ENCODE peak calls at places on chromosome 21, in seven cellular contexts. M is mammary epithelial cell; Q is aorta; Y is naive thymus-derived CD4-positive, alpha-beta T cell; W is left ventricle myocardium inferior; B is small intestine; G is CD4-positive, CD25-positive, alpha-beta regulatory T cell. D is an unnamed sample. For H3K36me3, the result is how much of the 10 kb centered on the place peaks cover.

GRCh38 chr21:39518055-39518844 is 66.5 kb downstream of the SH3BGR start:
- DNase-seq in Q (no peak), Y (peak), W (no peak), G (peak), B (peak), M (peak), D (peak)

GRCh38 chr21:38712076-38712475 is 93.7 kb upstream of the ETS2 start:
- DNase-seq in Y (no peak), M (peak), Q (no peak), G (peak), B (peak), W (no peak), D (no peak)

GRCh38 chr21:36288651-36289243 is 31.2 kb upstream of the MORC3 start:
- DNase-seq in B (no peak), W (no peak), Y (peak), Q (no peak), M (peak), G (peak), D (no peak)

GRCh38 chr21:28247454-28248020 is 745.1 kb downstream of the LTN1 start:
- DNase-seq in Q (no peak), Y (no peak), W (no peak), B (no peak), G (no peak), M (no peak), D (no peak)

GRCh38 chr21:42864812-42865211 is 14.5 kb downstream of the WDR4 start:
- DNase-seq in B (no peak), Q (no peak), G (no peak), W (no peak), M (no peak), Y (no peak), D (no peak)

GRCh38 chr21:39660596-39660995 is 47.9 kb downstream of the B3GALT5 start:
- DNase-seq in B (peak), G (no peak), M (peak), Y (no peak), Q (no peak), W (peak), D (no peak)

GRCh38 chr21:29219165-29219770 is 79.5 kb upstream of the BACH1 start:
- DNase-seq in Y (no peak), B (no peak), M (no peak), W (no peak), G (no peak), Q (no peak), D (no peak)

GRCh38 chr21:27636671-27637070 is 669.8 kb upstream of the ADAMTS5 start:
- DNase-seq in M (no peak), Q (no peak), B (no peak), Y (no peak), W (no peak), G (no peak), D (no peak)

GRCh38 chr21:27700974-27701614 is 734.2 kb upstream of the ADAMTS5 start:
- DNase-seq in Y (peak), G (peak), B (peak), Q (peak), M (peak), W (peak), D (no peak)

GRCh38 chr21:42569732-42570301 is 56.2 kb downstream of the SLC37A1 start:
- DNase-seq in M (no peak), W (no peak), Q (peak), Y (no peak), B (no peak), G (no peak), D (no peak)

GRCh38 chr21:34885125-34885524 is 164.0 kb downstream of the RUNX1 start:
- DNase-seq in Q (no peak), W (no peak), B (no peak), G (no peak), Y (no peak), M (no peak), D (peak)

GRCh38 chr21:35226302-35226701 is 177.2 kb upstream of the RUNX1 start:
- DNase-seq in W (no peak), B (no peak), G (no peak), Q (no peak), M (no peak), Y (no peak), D (no peak)

GRCh38 chr21:30408782-30409494 is 13.1 kb downstream of the KRTAP13-1 start:
- DNase-seq in B (peak), W (no peak), Q (no peak), Y (no peak), G (peak), M (peak), D (no peak)

GRCh38 chr21:41011968-41012367 is 156.0 kb upstream of the BACE2 start:
- DNase-seq in B (no peak), M (no peak), W (no peak), Y (no peak), G (no peak), Q (no peak), D (no peak)

GRCh38 chr21:9767592-9768375 is 753.6 kb upstream of the TPTE start:
- DNase-seq in Y (no peak), M (no peak), B (no peak), Q (no peak), W (no peak), G (no peak), D (no peak)

GRCh38 chr21:17613242-17613676 is 558 bp upstream of the BTG3 start:
- DNase-seq in M (no peak), B (peak), Y (peak), Q (peak), G (no peak), W (no peak), D (no peak)

GRCh38 chr21:28421716-28422480 is 570.8 kb downstream of the LTN1 start:
- DNase-seq in B (no peak), Y (no peak), G (no peak), Q (no peak), W (no peak), M (peak), D (no peak)

GRCh38 chr21:41810597-41810932 is 43.7 kb upstream of the RIPK4 start:
- DNase-seq in G (no peak), M (no peak), B (no peak), Q (no peak), Y (no peak), W (no peak), D (no peak)

GRCh38 chr21:34730194-34730593 is 61.4 kb downstream of the CLIC6 start:
- DNase-seq in B (no peak), Q (no peak), M (no peak), Y (no peak), G (no peak), W (no peak), D (no peak)

GRCh38 chr21:29718081-29718815 is 221.5 kb downstream of the GRIK1 start:
- DNase-seq in W (no peak), M (peak), B (no peak), G (no peak), Q (no peak), Y (no peak), D (no peak)

GRCh38 chr21:16838330-16838729 is 674.5 kb upstream of the CXADR start:
- DNase-seq in G (no peak), Y (no peak), W (no peak), B (no peak), Q (no peak), M (no peak), D (no peak)

GRCh38 chr21:42315296-42315891 is at the start of gene TFF3:
- DNase-seq in Q (no peak), M (no peak), Y (no peak), W (no peak), G (no peak), B (peak), D (no peak)

GRCh38 chr21:31665397-31665796 is 5.9 kb downstream of the SOD1 start:
- DNase-seq in W (no peak), G (peak), M (peak), B (no peak), Q (no peak), Y (peak), D (no peak)

GRCh38 chr21:26153758-26154157 is 16.8 kb downstream of the APP start:
- DNase-seq in B (no peak), G (no peak), Q (no peak), Y (no peak), W (no peak), M (no peak), D (no peak)

GRCh38 chr21:31728191-31728590 is 3.7 kb downstream of the SCAF4 start:
- DNase-seq in M (no peak), W (no peak), Y (no peak), B (no peak), G (no peak), Q (no peak), D (no peak)

GRCh38 chr21:42389449-42389835 is 6.4 kb downstream of the TMPRSS3 start:
- DNase-seq in W (no peak), B (peak), Y (no peak), M (peak), G (no peak), Q (peak), D (no peak)

GRCh38 chr21:42102516-42102915 is 31.4 kb downstream of the UMODL1 start:
- DNase-seq in G (no peak), Q (no peak), W (no peak), Y (no peak), M (no peak), B (no peak), D (no peak)

GRCh38 chr21:41759214-41759840 is 7.5 kb downstream of the RIPK4 start:
- DNase-seq in B (no peak), W (no peak), Y (no peak), M (no peak), G (no peak), Q (peak), D (no peak)

GRCh38 chr21:24658016-24658415 is 949.3 kb downstream of the MRPL39 start:
- DNase-seq in Q (no peak), M (no peak), Y (no peak), W (no peak), G (no peak), B (no peak), D (no peak)

GRCh38 chr21:41168391-41169257 is 664 bp downstream of the BACE2 start:
- DNase-seq in G (peak), B (peak), Y (peak), M (peak), W (peak), Q (peak), D (peak)

GRCh38 chr21:41217656-41218380 is 49.9 kb downstream of the BACE2 start:
- DNase-seq in B (peak), Q (peak), M (peak), G (no peak), Y (no peak), W (peak), D (no peak)

GRCh38 chr21:31216206-31216605 is 127.9 kb downstream of the TIAM1 start:
- DNase-seq in W (no peak), Y (no peak), M (no peak), B (no peak), Q (no peak), G (no peak), D (no peak)

GRCh38 chr21:25350056-25350455 is 257.2 kb downstream of the MRPL39 start:
- DNase-seq in Y (no peak), M (no peak), B (no peak), W (no peak), G (peak), Q (no peak), D (no peak)

GRCh38 chr21:28393279-28393678 is 599.4 kb downstream of the LTN1 start:
- DNase-seq in G (no peak), W (no peak), Y (no peak), B (peak), Q (no peak), M (peak), D (no peak)

GRCh38 chr21:34877485-34878128 is 171.5 kb downstream of the RUNX1 start:
- DNase-seq in Y (no peak), B (peak), W (no peak), G (no peak), M (no peak), Q (no peak), D (no peak)

GRCh38 chr21:42209801-42210479 is 9.0 kb upstream of the ABCG1 start:
- DNase-seq in Q (no peak), B (no peak), G (no peak), M (no peak), W (no peak), Y (no peak), D (no peak)

GRCh38 chr21:33258475-33258874 is 7.7 kb upstream of the IL10RB start:
- DNase-seq in Q (no peak), Y (no peak), M (no peak), B (peak), W (no peak), G (no peak), D (no peak)
- H3K36me3 ChIP-seq in Q (under half), Y (under half), M (under half), B (under half), W (half or more), G (half or more), D (under half)

GRCh38 chr21:37348664-37349063 is 17.9 kb upstream of the DYRK1A start:
- DNase-seq in B (no peak), W (no peak), M (no peak), Y (no peak), Q (no peak), G (no peak), D (no peak)

GRCh38 chr21:37346841-37347430 is 19.6 kb upstream of the DYRK1A start:
- DNase-seq in B (no peak), G (no peak), W (no peak), Q (no peak), M (peak), Y (no peak), D (no peak)

DNA sequence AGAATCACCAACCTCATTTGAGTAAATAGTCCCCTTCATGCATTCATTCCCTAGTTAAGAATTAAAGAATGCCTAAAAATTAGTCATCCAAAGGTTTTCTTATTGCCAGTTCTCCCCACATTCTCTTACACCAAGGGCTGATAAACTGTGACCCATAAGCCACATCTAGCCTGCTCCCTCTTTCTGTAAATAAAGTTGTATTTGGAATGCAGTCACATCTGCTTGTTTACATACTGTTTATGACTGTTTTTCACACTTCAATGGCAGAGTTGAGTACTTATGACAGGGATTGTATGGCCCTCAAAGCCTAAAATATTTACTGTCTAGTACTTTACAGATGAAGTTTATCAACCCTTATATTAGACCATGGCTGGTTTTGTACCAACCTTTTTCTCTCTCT is 16.1 kb upstream of the DYRK1A start:
- DNase-seq in B (no peak), Q (no peak), G (no peak), W (no peak), Y (no peak), M (no peak), D (no peak)
- H3K27ac ChIP-seq in B (no peak), Q (no peak), G (no peak), W (no peak), Y (no peak), M (no peak), D (no peak)

GRCh38 chr21:45516071-45516670 is 26.1 kb downstream of the SLC19A1 start:
- DNase-seq in B (no peak), W (peak), M (no peak), G (no peak), Q (peak), Y (no peak), D (no peak)

GRCh38 chr21:45517249-45518065 is 24.8 kb downstream of the SLC19A1 start:
- DNase-seq in Y (no peak), Q (peak), G (peak), W (peak), B (no peak), M (no peak), D (no peak)

GRCh38 chr21:45516671-45517151 is 25.5 kb downstream of the SLC19A1 start:
- DNase-seq in M (no peak), G (no peak), W (peak), B (no peak), Q (peak), Y (no peak), D (no peak)

GRCh38 chr21:45521241-45521640 is 21.0 kb downstream of the SLC19A1 start:
- DNase-seq in G (no peak), B (no peak), M (no peak), Y (no peak), W (no peak), Q (no peak), D (no peak)

DNA sequence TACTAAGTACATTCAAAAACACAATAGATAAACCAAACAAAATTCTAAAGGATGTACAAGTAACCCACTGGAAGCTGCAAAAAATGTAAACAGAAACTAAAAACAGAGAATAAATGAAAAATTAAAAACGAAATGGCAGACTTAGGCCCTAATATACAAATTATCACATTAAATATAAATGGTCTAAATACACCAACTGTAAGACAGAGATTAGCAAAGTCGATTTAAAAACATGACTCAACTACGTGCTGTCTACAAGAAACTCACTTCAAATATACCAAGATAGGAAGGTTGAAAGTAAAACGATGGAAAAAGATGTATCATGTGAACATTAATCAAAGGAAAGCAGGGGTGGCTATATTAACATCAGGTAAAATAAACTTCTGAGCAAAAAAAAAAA is 23.1 kb downstream of the SLC19A1 start:
- DNase-seq in B (no peak), W (no peak), G (no peak), Q (no peak), M (no peak), Y (no peak), D (no peak)
- H3K36me3 ChIP-seq in B (under half), W (under half), G (under half), Q (under half), M (under half), Y (under half), D (under half)

GRCh38 chr21:33245289-33245918 is 15.7 kb downstream of the IFNAR2 start:
- DNase-seq in G (no peak), M (no peak), B (no peak), Q (no peak), W (no peak), Y (no peak), D (no peak)
- H3K27ac ChIP-seq in G (peak), M (no peak), B (no peak), Q (no peak), W (peak), Y (peak), D (no peak)

DNA sequence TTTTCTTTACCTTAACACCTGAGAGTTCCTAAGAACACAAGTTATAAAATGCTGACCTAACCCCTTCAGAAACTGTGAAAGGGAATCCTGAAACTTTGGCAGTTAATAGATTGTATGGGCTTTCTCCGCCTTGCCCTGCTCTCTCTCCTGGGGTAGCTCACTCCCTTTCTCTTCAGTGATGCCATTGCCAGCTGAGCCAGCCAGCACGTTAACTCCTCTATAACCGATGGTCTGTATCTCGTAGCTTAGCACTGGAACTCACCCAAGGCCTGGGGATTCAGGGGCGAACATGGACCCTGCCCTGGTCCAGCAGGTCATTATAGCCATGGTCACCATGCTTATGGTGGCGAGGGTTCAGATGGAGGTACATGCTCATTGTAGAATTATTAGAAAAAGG is 40.7 kb downstream of the TRAPPC10 start:
- DNase-seq in W (no peak), M (no peak), G (no peak), B (no peak), Y (no peak), Q (no peak), D (no peak)
- H3K36me3 ChIP-seq in W (under half), M (under half), G (half or more), B (under half), Y (under half), Q (under half), D (under half)

GRCh38 chr21:15651172-15651571 is 78.6 kb upstream of the USP25 start:
- DNase-seq in B (no peak), M (no peak), W (no peak), G (no peak), Y (no peak), Q (no peak), D (no peak)
- H3K27ac ChIP-seq in B (no peak), M (no peak), W (no peak), G (no peak), Y (no peak), Q (no peak), D (no peak)

D was measured in esophagus muscularis mucosa.